ENCODE peak calls at places on chromosomes 3 and 15, in ten cellular contexts. R is IMR-90, Z is esophagus muscularis mucosa, P is hepatocyte, S is kidney, G is SJSA1, W is iPS DF 6.9, Q is pancreas, X is astrocyte, L is trophoblast cell. U is an unnamed sample.

GRCh38 chr3:193236990-193237389 is 4.0 kb upstream of the PLAAT1 start:
- DNase-seq in X (no peak), G (no peak), L (no peak), S (no peak), Q (no peak), W (no peak), P (no peak), Z (no peak), R (no peak), U (no peak)

GRCh38 chr3:100023150-100023549 is 91.2 kb downstream of the FILIP1L start:
- DNase-seq in Q (no peak), G (peak; percentile 75), Z (no peak), R (peak; percentile 14), P (no peak), X (peak; percentile 91), L (no peak), W (no peak), S (no peak), U (no peak)

GRCh38 chr15:60784855-60785254 is 305.9 kb upstream of the ICE2 start:
- DNase-seq in L (no peak), X (no peak), S (no peak), Z (no peak), W (no peak), R (no peak), Q (no peak), G (no peak), P (no peak), U (no peak)

GRCh38 chr15:81763304-81763703 is 282.5 kb downstream of the MEX3B start:
- DNase-seq in Z (no peak), G (no peak), W (no peak), X (no peak), R (no peak), L (no peak), P (no peak), S (no peak), Q (no peak), U (no peak)

GRCh38 chr3:21954709-21955108 is 203.7 kb upstream of the ZNF385D start:
- DNase-seq in X (peak; percentile 72), Q (no peak), W (no peak), L (peak; percentile 33), G (no peak), S (no peak), Z (no peak), R (peak; percentile 86), P (no peak), U (peak; percentile 81)

GRCh38 chr3:38005076-38006020 is 14.8 kb downstream of the VILL start:
- DNase-seq in P (no peak), S (peak; percentile 85), R (no peak), L (no peak), X (no peak), G (no peak), Q (peak; percentile 66), W (no peak), Z (no peak), U (peak; percentile 29)

GRCh38 chr3:78322780-78323179 is 1282.9 kb downstream of the ROBO2 start:
- DNase-seq in P (no peak), W (peak; percentile 39), Z (no peak), Q (no peak), X (no peak), G (no peak), S (no peak), L (no peak), R (no peak), U (no peak)

GRCh38 chr3:151926956-151927355 is 53.5 kb downstream of the SUCNR1 start:
- DNase-seq in Q (no peak), W (no peak), P (no peak), L (no peak), Z (no peak), G (peak; percentile 46), X (peak; percentile 85), R (peak; percentile 76), S (no peak), U (peak; percentile 39)

GRCh38 chr3:34635352-34635850 is 837.0 kb downstream of the PDCD6IP start:
- DNase-seq in S (peak; percentile 41), Q (no peak), P (no peak), X (no peak), R (no peak), L (no peak), W (no peak), G (no peak), Z (no peak), U (no peak)

GRCh38 chr3:128551464-128551863 is 58.5 kb upstream of the GATA2 start:
- DNase-seq in G (no peak), S (no peak), W (no peak), P (no peak), L (no peak), Z (peak; percentile 82), Q (no peak), X (no peak), R (no peak), U (no peak)

GRCh38 chr3:9673082-9673481 is 23.8 kb downstream of the MTMR14 start:
- DNase-seq in W (no peak), S (no peak), Z (no peak), R (no peak), Q (no peak), G (no peak), P (no peak), X (no peak), L (no peak), U (no peak)

GRCh38 chr15:30859091-30859874 is 44.4 kb upstream of the FAN1 start:
- DNase-seq in S (no peak), X (peak; percentile 4), P (peak; percentile 54), Z (no peak), W (no peak), L (peak; percentile 87), R (peak; percentile 29), Q (no peak), G (no peak), U (peak; percentile 43)

GRCh38 chr3:27046346-27046745 is 322.8 kb downstream of the NEK10 start:
- DNase-seq in R (no peak), Z (no peak), P (peak; percentile 6), L (no peak), Q (no peak), S (no peak), G (no peak), W (no peak), X (no peak), U (no peak)

GRCh38 chr3:73419993-73420392 is 204.7 kb downstream of the PDZRN3 start:
- DNase-seq in Z (no peak), L (no peak), P (no peak), W (no peak), Q (no peak), G (no peak), R (peak; percentile 25), S (no peak), X (no peak), U (no peak)

GRCh38 chr15:98853593-98854420 is 153.8 kb downstream of the PGPEP1L start:
- DNase-seq in R (no peak), W (no peak), X (no peak), G (no peak), Q (no peak), S (peak; percentile 72), L (no peak), Z (no peak), P (peak; percentile 22), U (no peak)

GRCh38 chr15:90062729-90063684 is 39.3 kb downstream of the IDH2 start:
- DNase-seq in Z (no peak), X (no peak), P (no peak), R (no peak), W (no peak), S (peak; percentile 77), Q (peak; percentile 59), L (no peak), G (no peak), U (no peak)

GRCh38 chr15:90064931-90065681 is 37.2 kb downstream of the IDH2 start:
- DNase-seq in W (no peak), G (no peak), L (no peak), X (no peak), S (peak; percentile 85), P (no peak), Z (no peak), R (no peak), Q (no peak), U (no peak)

GRCh38 chr15:90062023-90062728 is 40.1 kb downstream of the IDH2 start:
- DNase-seq in X (no peak), R (no peak), W (peak; percentile 72), Z (no peak), S (peak; percentile 88), P (peak; percentile 44), L (no peak), Q (peak; percentile 80), G (no peak), U (peak; percentile 10)

GRCh38 chr15:90065682-90066049 is 36.6 kb downstream of the IDH2 start:
- DNase-seq in G (no peak), L (no peak), S (no peak), Q (no peak), R (no peak), W (no peak), X (no peak), Z (no peak), P (no peak), U (no peak)

GRCh38 chr15:90063733-90064247 is 38.5 kb downstream of the IDH2 start:
- DNase-seq in L (peak; percentile 37), G (no peak), Z (no peak), S (no peak), Q (peak; percentile 63), R (no peak), W (no peak), P (no peak), X (no peak), U (no peak)
- H3K27ac ChIP-seq in L (no peak overlapping the region), G (no peak overlapping the region), Z (peak overlapping the region; percentile 82), S (peak overlapping the region; percentile 43), Q (peak overlapping the region; percentile 84), R (no peak overlapping the region), W (no peak overlapping the region), P (no peak overlapping the region), X (no peak overlapping the region), U (no peak overlapping the region)

GRCh38 chr3:56782900-56783299 is 18.8 kb downstream of the ARHGEF3 start:
- DNase-seq in X (no peak), S (no peak), W (no peak), Q (no peak), P (no peak), G (no peak), R (no peak), Z (no peak), L (no peak), U (no peak)
- H3K27ac ChIP-seq in X (no peak overlapping the region), S (peak overlapping the region; percentile 48), W (no peak overlapping the region), Q (peak overlapping the region; percentile 87), P (peak overlapping the region; percentile 26), G (no peak overlapping the region), R (peak overlapping the region; percentile 59), Z (peak overlapping the region; percentile 29), L (no peak overlapping the region), U (no peak overlapping the region)

GRCh38 chr15:85542895-85543331 is 162.5 kb downstream of the AKAP13 start:
- DNase-seq in L (no peak), G (no peak), S (no peak), Q (no peak), W (no peak), X (no peak), R (peak; percentile 43), P (no peak), Z (no peak), U (peak; percentile 13)
- H3K27ac ChIP-seq in L (no peak overlapping the region), G (no peak overlapping the region), S (no peak overlapping the region), Q (peak overlapping the region; percentile 62), W (no peak overlapping the region), X (no peak overlapping the region), R (no peak overlapping the region), P (peak overlapping the region; percentile 26), Z (peak overlapping the region; percentile 65), U (no peak overlapping the region)

GRCh38 chr3:120404876-120405275 is 45.9 kb downstream of the FSTL1 start:
- DNase-seq in X (peak; percentile 30), Q (no peak), Z (no peak), R (peak; percentile 25), W (no peak), L (no peak), G (no peak), S (no peak), P (no peak), U (peak; percentile 47)

GRCh38 chr3:120415756-120416155 is 35.0 kb downstream of the FSTL1 start:
- DNase-seq in L (no peak), Q (no peak), G (no peak), S (no peak), R (no peak), P (no peak), X (no peak), W (no peak), Z (no peak), U (no peak)

GRCh38 chr3:120410541-120410940 is 40.3 kb downstream of the FSTL1 start:
- DNase-seq in W (no peak), S (no peak), Z (no peak), P (no peak), G (no peak), Q (no peak), R (no peak), X (no peak), L (no peak), U (peak; percentile 44)
- H3K27ac ChIP-seq in W (no peak overlapping the region), S (no peak overlapping the region), Z (no peak overlapping the region), P (no peak overlapping the region), G (no peak overlapping the region), Q (no peak overlapping the region), R (no peak overlapping the region), X (no peak overlapping the region), L (no peak overlapping the region), U (no peak overlapping the region)